ENCODE peak calls at places on chromosomes 7 and 10, in eight cellular contexts. C, S, O, Q, P, W, L and K are unnamed samples.

GRCh38 chr10:79452174-79452611 is 6.8 kb upstream of the ZCCHC24 start:
- DNase-seq in P (no peak), Q (no peak), C (no peak), L (no peak), S (no peak), O (no peak), W (no peak), K (no peak)

GRCh38 chr10:132170561-132171361 is 16.0 kb upstream of the DPYSL4 start:
- DNase-seq in O (no peak), S (no peak), C (no peak), L (peak; percentile 39), Q (no peak), W (no peak), P (no peak), K (no peak)

GRCh38 chr7:78198756-78199155 is 400.2 kb downstream of the PHTF2 start:
- DNase-seq in C (peak; percentile 12), O (no peak), S (peak; percentile 62), L (no peak), W (no peak), Q (no peak), P (no peak), K (no peak)

GRCh38 chr7:158397885-158398284 is 189.7 kb downstream of the PTPRN2 start:
- DNase-seq in O (no peak), S (no peak), W (no peak), P (no peak), Q (no peak), L (no peak), C (no peak), K (no peak)

GRCh38 chr10:15802375-15802949 is 57.8 kb downstream of the MINDY3 start:
- DNase-seq in Q (peak; percentile 12), O (no peak), S (peak; percentile 3), P (no peak), C (no peak), W (no peak), L (no peak), K (no peak)

GRCh38 chr7:105198223-105198622 is 184.2 kb downstream of the KMT2E start:
- DNase-seq in C (peak; percentile 38), Q (peak; percentile 42), O (no peak), L (no peak), S (peak; percentile 79), P (no peak), W (no peak), K (peak; percentile 93)

GRCh38 chr10:34641913-34642558 is 173.1 kb downstream of the PARD3 start:
- DNase-seq in O (no peak), P (no peak), C (no peak), S (no peak), L (no peak), W (no peak), Q (no peak), K (no peak)

GRCh38 chr7:70406419-70407189 is 725.3 kb upstream of the GALNT17 start:
- DNase-seq in O (no peak), L (no peak), Q (no peak), C (no peak), S (peak; percentile 48), W (no peak), P (no peak), K (no peak)

GRCh38 chr7:76129366-76129765 is 72.3 kb upstream of the SRRM3 start:
- DNase-seq in C (no peak), P (no peak), W (no peak), S (no peak), L (no peak), Q (no peak), O (no peak), K (no peak)

GRCh38 chr10:23442936-23443335 is 4.1 kb downstream of the OTUD1 start:
- DNase-seq in L (no peak), S (peak; percentile 26), Q (peak; percentile 9), C (peak; percentile 55), W (peak; percentile 39), O (peak; percentile 36), P (no peak), K (no peak)

GRCh38 chr7:6917258-6917657 is 91.2 kb upstream of the CCZ1B start:
- DNase-seq in O (no peak), L (no peak), C (no peak), S (no peak), W (no peak), Q (no peak), P (no peak), K (no peak)